ENCODE peak calls at places on chromosome 2, in eight cellular contexts. D, E, U, V, M, F, A and Y are unnamed samples.

GRCh38 chr2:29164101-29164846 is 49.1 kb downstream of the CLIP4 start:
- DNase-seq in D (no peak), E (no peak), U (no peak), V (no peak), M (no peak), F (no peak), A (no peak), Y (no peak)

GRCh38 chr2:26959320-26959719 is 11.1 kb upstream of the MAPRE3 start:
- DNase-seq in D (no peak), E (no peak), U (no peak), V (no peak), M (no peak), F (no peak), A (no peak), Y (no peak)

GRCh38 chr2:107810734-107811133 is 16.0 kb upstream of the RGPD4 start:
- DNase-seq in D (no peak), E (no peak), U (no peak), V (no peak), M (no peak), F (no peak), A (no peak), Y (no peak)

GRCh38 chr2:27137322-27137935 is 1.8 kb downstream of the PRR30 start:
- DNase-seq in D (no peak), E (no peak), U (no peak), V (no peak), M (no peak), F (no peak), A (no peak), Y (no peak)

GRCh38 chr2:95262896-95263542 is 11.2 kb upstream of the PROM2 start:
- DNase-seq in D (no peak), E (peak), U (no peak), V (no peak), M (no peak), F (no peak), A (no peak), Y (no peak)

GRCh38 chr2:105698820-105699219 is 45.9 kb upstream of the NCK2 start:
- DNase-seq in D (no peak), E (no peak), U (no peak), V (no peak), M (no peak), F (no peak), A (no peak), Y (no peak)

GRCh38 chr2:213306320-213306942 is 22.2 kb downstream of the SPAG16 start:
- DNase-seq in D (no peak), E (peak), U (no peak), V (peak), M (no peak), F (no peak), A (no peak), Y (peak)

GRCh38 chr2:46023165-46023854 is 273.9 kb upstream of the EPAS1 start:
- DNase-seq in D (no peak), E (no peak), U (no peak), V (no peak), M (no peak), F (no peak), A (no peak), Y (no peak)

GRCh38 chr2:53315170-53315569 is 452.4 kb upstream of the CHAC2 start:
- DNase-seq in D (no peak), E (no peak), U (no peak), V (no peak), M (no peak), F (no peak), A (no peak), Y (peak)

DNA sequence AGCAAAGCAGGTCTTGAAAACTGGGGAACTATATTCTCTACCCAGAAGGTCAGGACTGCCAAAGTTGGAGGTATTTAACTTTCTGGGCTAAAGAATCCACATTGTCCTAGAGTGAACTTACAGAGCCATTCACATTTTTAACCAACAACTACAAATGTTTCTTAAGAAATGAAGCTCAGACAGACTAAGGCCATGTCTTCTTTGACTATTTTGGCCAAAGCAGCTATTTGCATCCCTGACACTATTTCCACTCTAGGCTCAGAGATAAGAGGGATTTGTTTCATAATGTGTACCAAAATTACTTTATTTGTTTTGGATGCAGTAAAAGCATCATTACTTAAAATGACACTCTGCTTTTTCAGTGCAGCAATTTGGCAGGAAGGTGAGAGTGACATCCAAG is 18.1 kb downstream of the PID1 start:
- DNase-seq in D (no peak), E (no peak), U (no peak), V (no peak), M (no peak), F (no peak), A (no peak), Y (no peak)
- TF ChIP-seq CTCF in D (no peak), E (no peak), U (no peak), V (no peak), M (no peak), F (no peak), A (no peak), Y (no peak)

GRCh38 chr2:230362030-230362691 is 35.2 kb downstream of the SP140L start:
- DNase-seq in D (no peak), E (no peak), U (no peak), V (no peak), M (no peak), F (no peak), A (no peak), Y (no peak)
- TF ChIP-seq CTCF in D (no peak), E (no peak), U (no peak), V (no peak), M (no peak), F (no peak), A (no peak), Y (no peak)

DNA sequence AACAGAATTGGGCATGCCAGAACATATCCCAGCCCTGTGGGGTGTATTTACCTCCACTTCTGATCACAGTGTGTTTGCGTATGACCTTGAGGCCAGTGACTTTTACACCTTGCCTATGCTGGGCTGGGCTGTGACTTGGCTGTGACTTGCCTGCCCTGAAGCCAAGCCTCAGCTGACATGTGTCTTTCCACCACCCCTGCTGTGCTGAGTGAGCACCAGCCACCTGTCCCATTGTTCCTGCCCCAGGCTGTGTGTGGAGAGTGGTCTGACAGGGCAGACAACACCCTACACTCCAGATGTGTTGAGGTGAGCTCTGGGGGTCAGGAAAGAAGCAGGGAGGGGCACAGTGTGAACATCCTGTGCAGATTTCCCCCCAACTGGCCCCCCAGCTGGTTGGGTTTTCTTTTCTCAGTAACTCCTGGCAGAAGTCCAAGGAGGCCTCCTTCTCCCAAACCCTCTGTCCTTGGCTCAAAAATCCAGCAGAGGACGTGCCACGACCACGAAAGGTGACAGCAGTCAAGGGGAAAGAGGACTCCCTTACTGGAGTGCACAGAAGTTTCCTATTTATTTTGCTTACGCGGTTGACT is 5.1 kb upstream of the STEAP3 start:
- DNase-seq in D (no peak), E (peak), U (no peak), V (peak), M (no peak), F (no peak), A (no peak), Y (peak)
- TF ChIP-seq CTCF in D (peak), E (peak), U (no peak), V (no peak), M (peak), F (no peak), A (no peak), Y (peak)

DNA sequence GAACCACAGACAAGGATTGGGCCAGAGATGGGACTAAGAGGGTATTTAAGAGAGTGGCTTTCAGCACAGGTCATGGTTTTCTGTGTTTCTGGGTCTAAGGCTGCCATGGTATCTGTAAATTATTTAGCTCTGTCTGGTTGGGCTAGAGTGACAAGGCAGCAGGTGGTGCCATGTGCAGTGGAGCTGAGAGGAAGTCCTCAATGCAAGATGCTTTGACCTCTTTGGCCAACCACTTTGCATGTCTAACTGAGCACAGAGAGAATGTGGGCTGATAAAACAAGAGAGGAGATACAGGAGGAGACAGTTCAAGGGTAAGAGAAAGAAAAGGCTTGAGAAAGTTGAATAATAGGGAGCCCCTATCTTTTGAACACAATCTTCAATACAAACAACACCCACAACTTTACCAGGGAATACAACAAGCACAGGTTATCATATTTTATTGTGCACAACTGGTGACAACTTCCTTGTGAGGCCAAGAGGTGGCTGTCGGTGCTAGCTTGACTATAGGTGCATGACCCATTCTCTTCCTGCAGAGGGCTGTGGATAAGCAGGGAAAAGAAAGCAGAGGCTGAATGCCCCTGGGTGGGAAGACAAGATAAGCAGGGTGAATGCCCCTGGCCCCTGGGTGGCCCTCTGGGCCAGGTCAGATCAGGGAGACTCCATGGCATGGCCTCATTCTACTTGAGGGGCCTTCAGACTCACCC is 12.3 kb downstream of the FLACC1 start:
- DNase-seq in D (peak), E (no peak), U (no peak), V (no peak), M (no peak), F (no peak), A (no peak), Y (no peak)
- TF ChIP-seq CTCF in D (peak), E (no peak), U (no peak), V (no peak), M (no peak), F (no peak), A (no peak), Y (no peak)

GRCh38 chr2:234191819-234192407 is 141.4 kb downstream of the SPP2 start:
- DNase-seq in D (no peak), E (no peak), U (no peak), V (no peak), M (no peak), F (no peak), A (no peak), Y (peak)
- TF ChIP-seq CTCF in D (no peak), E (no peak), U (no peak), V (no peak), M (peak), F (no peak), A (no peak), Y (no peak)

DNA sequence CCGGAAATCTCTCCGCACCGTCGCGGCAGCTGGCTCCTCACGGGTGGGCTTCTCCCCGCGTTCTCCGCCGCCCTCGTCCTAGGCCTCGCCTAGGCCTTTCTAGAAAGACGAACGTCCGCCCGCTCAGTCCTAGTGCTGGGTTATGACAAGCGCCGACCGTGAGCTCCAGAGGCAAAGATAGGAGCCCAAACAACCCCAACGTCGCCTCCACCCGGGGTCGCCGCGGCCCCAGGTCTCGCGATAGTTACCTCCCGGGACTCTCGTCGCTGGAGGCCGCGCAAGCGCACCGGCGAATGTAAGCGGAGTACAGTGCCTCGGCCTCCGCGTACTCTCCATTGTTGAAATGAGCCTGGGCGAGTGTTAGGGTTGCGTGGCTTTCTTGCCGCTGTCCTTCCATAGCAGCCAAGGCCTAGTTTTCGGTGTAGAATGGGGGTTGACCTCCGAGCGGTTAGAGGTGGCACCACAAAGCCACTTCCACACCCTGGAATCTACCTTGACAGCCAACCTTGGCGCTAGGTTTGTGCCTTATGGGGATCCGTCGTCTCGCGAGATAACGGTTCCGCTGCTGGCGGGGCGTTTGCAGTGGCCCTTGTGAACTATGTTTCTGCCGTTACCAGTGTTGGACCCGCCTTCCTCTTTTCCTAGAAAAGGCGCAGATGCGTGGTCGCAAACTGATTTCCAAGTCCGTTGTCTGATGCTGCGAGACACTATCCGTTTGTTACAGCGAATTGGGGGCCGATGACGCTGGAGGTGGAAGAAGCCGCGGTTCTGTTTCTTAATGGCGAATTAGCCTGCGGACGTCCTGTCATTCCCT is at the start of gene TTC32:
- DNase-seq in D (peak), E (peak), U (peak), V (peak), M (peak), F (peak), A (peak), Y (peak)
- TF ChIP-seq CTCF in D (no peak), E (peak), U (no peak), V (no peak), M (no peak), F (no peak), A (no peak), Y (no peak)

GRCh38 chr2:127065299-127065931 is 41.5 kb downstream of the BIN1 start:
- DNase-seq in D (no peak), E (no peak), U (no peak), V (no peak), M (no peak), F (no peak), A (no peak), Y (no peak)

GRCh38 chr2:127065932-127066318 is 41.0 kb downstream of the BIN1 start:
- DNase-seq in D (no peak), E (no peak), U (no peak), V (no peak), M (no peak), F (no peak), A (no peak), Y (no peak)

GRCh38 chr2:127066942-127067341 is 40.0 kb downstream of the BIN1 start:
- DNase-seq in D (no peak), E (peak), U (no peak), V (no peak), M (no peak), F (no peak), A (peak), Y (peak)

GRCh38 chr2:127063701-127064590 is 43.0 kb downstream of the BIN1 start:
- DNase-seq in D (no peak), E (no peak), U (no peak), V (no peak), M (no peak), F (no peak), A (no peak), Y (no peak)

GRCh38 chr2:127064642-127065250 is 42.2 kb downstream of the BIN1 start:
- DNase-seq in D (no peak), E (peak), U (peak), V (peak), M (peak), F (peak), A (peak), Y (peak)
- TF ChIP-seq CTCF in D (no peak), E (no peak), U (no peak), V (no peak), M (peak), F (no peak), A (peak), Y (peak)

DNA sequence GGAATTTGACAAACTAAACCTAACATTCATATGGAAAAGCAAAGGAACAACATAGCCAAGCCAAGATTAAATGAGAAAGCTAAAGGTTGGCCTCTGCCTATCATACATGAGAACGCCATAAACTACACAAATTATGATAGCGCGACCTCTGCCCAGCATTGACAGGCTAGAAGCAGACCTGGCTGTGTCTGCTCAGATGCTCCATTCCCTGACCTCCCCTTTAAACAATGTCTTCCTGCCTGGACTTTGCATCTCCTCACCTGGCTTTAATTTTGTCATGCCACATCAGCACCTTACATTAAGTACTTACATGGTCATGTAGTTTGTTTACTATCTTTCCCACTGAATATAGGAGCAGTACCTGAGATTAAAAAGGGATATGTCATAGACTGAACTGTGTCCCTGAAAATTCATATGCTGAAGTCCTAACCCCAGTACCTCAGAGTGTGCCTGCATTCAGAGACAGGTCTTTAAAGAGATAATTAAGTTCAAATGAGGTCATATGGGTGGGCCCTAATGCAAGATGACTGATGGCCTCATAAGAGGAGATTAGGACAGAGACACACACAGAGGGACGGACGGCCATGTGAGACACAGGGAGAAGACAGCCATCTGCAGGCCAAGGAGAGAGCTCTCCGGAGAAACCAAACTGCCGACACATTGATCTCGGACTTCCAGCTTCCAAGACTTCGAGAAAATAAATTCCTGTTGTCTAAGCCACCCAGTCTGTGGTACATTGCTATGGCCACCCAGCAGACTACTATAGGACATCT is 103.7 kb downstream of the BIN1 start:
- DNase-seq in D (no peak), E (no peak), U (no peak), V (no peak), M (no peak), F (no peak), A (no peak), Y (no peak)
- TF ChIP-seq CTCF in D (no peak), E (no peak), U (no peak), V (no peak), M (no peak), F (no peak), A (no peak), Y (no peak)